ENCODE peak calls at places on chromosome 12, in eight cellular contexts. One of them, this sample, is unnamed.

GRCh38 chr12:121839106-121839992 is 19.3 kb downstream of the HPD start:
- DNase-seq in astrocyte of the cerebellum: peak
- DNase-seq in dermis microvascular lymphatic vessel endothelial cell: peak
- DNase-seq in fibroblast of the aortic adventitia: peak
- DNase-seq in T1000: peak
- DNase-seq in stimulated activated CD8-positive, alpha-beta memory T cell treated with anti-CD3 and anti-CD28 coated beads, Interleukin-4, amount 100 ng/mL, for 24 hours: peak
- DNase-seq in mesenteric fat pad: peak
- DNase-seq in islet precursor cell: peak
- DNase-seq in this sample: peak

GRCh38 chr12:25427328-25428249 is 125.5 kb downstream of the LMNTD1 start:
- DNase-seq in dermis microvascular lymphatic vessel endothelial cell: no peak
- DNase-seq in astrocyte of the cerebellum: no peak
- DNase-seq in stimulated activated CD8-positive, alpha-beta memory T cell treated with anti-CD3 and anti-CD28 coated beads, Interleukin-4, amount 100 ng/mL, for 24 hours: no peak
- DNase-seq in islet precursor cell: no peak
- DNase-seq in T1000: no peak
- DNase-seq in fibroblast of the aortic adventitia: no peak
- DNase-seq in mesenteric fat pad: no peak
- DNase-seq in this sample: no peak

GRCh38 chr12:52035926-52036325 is 15.3 kb upstream of the NR4A1 start:
- DNase-seq in T1000: no peak
- DNase-seq in islet precursor cell: no peak
- DNase-seq in stimulated activated CD8-positive, alpha-beta memory T cell treated with anti-CD3 and anti-CD28 coated beads, Interleukin-4, amount 100 ng/mL, for 24 hours: no peak
- DNase-seq in mesenteric fat pad: no peak
- DNase-seq in fibroblast of the aortic adventitia: no peak
- DNase-seq in dermis microvascular lymphatic vessel endothelial cell: no peak
- DNase-seq in astrocyte of the cerebellum: no peak
- DNase-seq in this sample: no peak

GRCh38 chr12:114912811-114913210 is 228.8 kb upstream of the TBX3 start:
- DNase-seq in dermis microvascular lymphatic vessel endothelial cell: no peak
- DNase-seq in islet precursor cell: no peak
- DNase-seq in stimulated activated CD8-positive, alpha-beta memory T cell treated with anti-CD3 and anti-CD28 coated beads, Interleukin-4, amount 100 ng/mL, for 24 hours: no peak
- DNase-seq in astrocyte of the cerebellum: no peak
- DNase-seq in mesenteric fat pad: no peak
- DNase-seq in fibroblast of the aortic adventitia: no peak
- DNase-seq in T1000: no peak
- DNase-seq in this sample: no peak

GRCh38 chr12:119446459-119446858 is 111.9 kb downstream of the CCDC60 start:
- DNase-seq in stimulated activated CD8-positive, alpha-beta memory T cell treated with anti-CD3 and anti-CD28 coated beads, Interleukin-4, amount 100 ng/mL, for 24 hours: no peak
- DNase-seq in T1000: no peak
- DNase-seq in dermis microvascular lymphatic vessel endothelial cell: no peak
- DNase-seq in islet precursor cell: no peak
- DNase-seq in fibroblast of the aortic adventitia: no peak
- DNase-seq in mesenteric fat pad: no peak
- DNase-seq in astrocyte of the cerebellum: no peak
- DNase-seq in this sample: no peak

GRCh38 chr12:6641131-6641530 is 5.4 kb upstream of the LPAR5 start:
- DNase-seq in astrocyte of the cerebellum: no peak
- DNase-seq in dermis microvascular lymphatic vessel endothelial cell: no peak
- DNase-seq in T1000: no peak
- DNase-seq in fibroblast of the aortic adventitia: no peak
- DNase-seq in islet precursor cell: no peak
- DNase-seq in mesenteric fat pad: no peak
- DNase-seq in stimulated activated CD8-positive, alpha-beta memory T cell treated with anti-CD3 and anti-CD28 coated beads, Interleukin-4, amount 100 ng/mL, for 24 hours: no peak
- DNase-seq in this sample: no peak

GRCh38 chr12:82931349-82932116 is 244.8 kb downstream of the TMTC2 start:
- DNase-seq in astrocyte of the cerebellum: no peak
- DNase-seq in T1000: no peak
- DNase-seq in fibroblast of the aortic adventitia: no peak
- DNase-seq in stimulated activated CD8-positive, alpha-beta memory T cell treated with anti-CD3 and anti-CD28 coated beads, Interleukin-4, amount 100 ng/mL, for 24 hours: no peak
- DNase-seq in dermis microvascular lymphatic vessel endothelial cell: no peak
- DNase-seq in mesenteric fat pad: no peak
- DNase-seq in islet precursor cell: peak
- DNase-seq in this sample: peak

GRCh38 chr12:51788876-51789275 is 59.6 kb downstream of the FIGNL2 start:
- DNase-seq in mesenteric fat pad: no peak
- DNase-seq in fibroblast of the aortic adventitia: peak
- DNase-seq in islet precursor cell: peak
- DNase-seq in T1000: no peak
- DNase-seq in astrocyte of the cerebellum: no peak
- DNase-seq in stimulated activated CD8-positive, alpha-beta memory T cell treated with anti-CD3 and anti-CD28 coated beads, Interleukin-4, amount 100 ng/mL, for 24 hours: no peak
- DNase-seq in dermis microvascular lymphatic vessel endothelial cell: no peak
- DNase-seq in this sample: no peak

GRCh38 chr12:65277994-65278575 is 398 bp upstream of the MSRB3 start:
- DNase-seq in islet precursor cell: no peak
- DNase-seq in astrocyte of the cerebellum: no peak
- DNase-seq in stimulated activated CD8-positive, alpha-beta memory T cell treated with anti-CD3 and anti-CD28 coated beads, Interleukin-4, amount 100 ng/mL, for 24 hours: no peak
- DNase-seq in fibroblast of the aortic adventitia: no peak
- DNase-seq in mesenteric fat pad: no peak
- DNase-seq in T1000: no peak
- DNase-seq in dermis microvascular lymphatic vessel endothelial cell: peak
- DNase-seq in this sample: no peak

GRCh38 chr12:99453831-99454538 is 193.6 kb upstream of the GARIN6 start:
- DNase-seq in fibroblast of the aortic adventitia: no peak
- DNase-seq in T1000: no peak
- DNase-seq in dermis microvascular lymphatic vessel endothelial cell: no peak
- DNase-seq in stimulated activated CD8-positive, alpha-beta memory T cell treated with anti-CD3 and anti-CD28 coated beads, Interleukin-4, amount 100 ng/mL, for 24 hours: no peak
- DNase-seq in mesenteric fat pad: no peak
- DNase-seq in astrocyte of the cerebellum: no peak
- DNase-seq in islet precursor cell: no peak
- DNase-seq in this sample: no peak

GRCh38 chr12:114166360-114166759 is 200.2 kb upstream of the RBM19 start:
- DNase-seq in dermis microvascular lymphatic vessel endothelial cell: no peak
- DNase-seq in stimulated activated CD8-positive, alpha-beta memory T cell treated with anti-CD3 and anti-CD28 coated beads, Interleukin-4, amount 100 ng/mL, for 24 hours: no peak
- DNase-seq in T1000: no peak
- DNase-seq in islet precursor cell: peak
- DNase-seq in mesenteric fat pad: no peak
- DNase-seq in astrocyte of the cerebellum: no peak
- DNase-seq in fibroblast of the aortic adventitia: peak
- DNase-seq in this sample: peak

GRCh38 chr12:103778781-103779180 is 62.3 kb downstream of the NT5DC3 start:
- DNase-seq in stimulated activated CD8-positive, alpha-beta memory T cell treated with anti-CD3 and anti-CD28 coated beads, Interleukin-4, amount 100 ng/mL, for 24 hours: no peak
- DNase-seq in T1000: no peak
- DNase-seq in islet precursor cell: no peak
- DNase-seq in mesenteric fat pad: no peak
- DNase-seq in astrocyte of the cerebellum: no peak
- DNase-seq in fibroblast of the aortic adventitia: no peak
- DNase-seq in dermis microvascular lymphatic vessel endothelial cell: no peak
- DNase-seq in this sample: no peak

GRCh38 chr12:1936406-1937320 is 18.2 kb upstream of the CACNA2D4 start:
- DNase-seq in dermis microvascular lymphatic vessel endothelial cell: peak
- DNase-seq in islet precursor cell: peak
- DNase-seq in T1000: peak
- DNase-seq in stimulated activated CD8-positive, alpha-beta memory T cell treated with anti-CD3 and anti-CD28 coated beads, Interleukin-4, amount 100 ng/mL, for 24 hours: no peak
- DNase-seq in mesenteric fat pad: peak
- DNase-seq in astrocyte of the cerebellum: peak
- DNase-seq in fibroblast of the aortic adventitia: peak
- DNase-seq in this sample: no peak

GRCh38 chr12:1422604-1423315 is 171.6 kb downstream of the FBXL14 start:
- DNase-seq in T1000: peak
- DNase-seq in fibroblast of the aortic adventitia: no peak
- DNase-seq in stimulated activated CD8-positive, alpha-beta memory T cell treated with anti-CD3 and anti-CD28 coated beads, Interleukin-4, amount 100 ng/mL, for 24 hours: no peak
- DNase-seq in islet precursor cell: no peak
- DNase-seq in astrocyte of the cerebellum: no peak
- DNase-seq in dermis microvascular lymphatic vessel endothelial cell: no peak
- DNase-seq in mesenteric fat pad: no peak
- DNase-seq in this sample: no peak

GRCh38 chr12:67483871-67484554 is 164.5 kb upstream of the DYRK2 start:
- DNase-seq in astrocyte of the cerebellum: no peak
- DNase-seq in mesenteric fat pad: no peak
- DNase-seq in fibroblast of the aortic adventitia: no peak
- DNase-seq in T1000: no peak
- DNase-seq in stimulated activated CD8-positive, alpha-beta memory T cell treated with anti-CD3 and anti-CD28 coated beads, Interleukin-4, amount 100 ng/mL, for 24 hours: no peak
- DNase-seq in islet precursor cell: peak
- DNase-seq in dermis microvascular lymphatic vessel endothelial cell: no peak
- DNase-seq in this sample: peak

GRCh38 chr12:1252758-1253157 is 261.7 kb downstream of the ERC1 start:
- DNase-seq in mesenteric fat pad: no peak
- DNase-seq in islet precursor cell: no peak
- DNase-seq in fibroblast of the aortic adventitia: no peak
- DNase-seq in astrocyte of the cerebellum: no peak
- DNase-seq in dermis microvascular lymphatic vessel endothelial cell: no peak
- DNase-seq in T1000: no peak
- DNase-seq in stimulated activated CD8-positive, alpha-beta memory T cell treated with anti-CD3 and anti-CD28 coated beads, Interleukin-4, amount 100 ng/mL, for 24 hours: no peak
- DNase-seq in this sample: no peak

GRCh38 chr12:50268482-50268881 is 14.8 kb downstream of the LIMA1 start:
- DNase-seq in astrocyte of the cerebellum: no peak
- DNase-seq in stimulated activated CD8-positive, alpha-beta memory T cell treated with anti-CD3 and anti-CD28 coated beads, Interleukin-4, amount 100 ng/mL, for 24 hours: no peak
- DNase-seq in mesenteric fat pad: no peak
- DNase-seq in dermis microvascular lymphatic vessel endothelial cell: no peak
- DNase-seq in T1000: no peak
- DNase-seq in fibroblast of the aortic adventitia: no peak
- DNase-seq in islet precursor cell: no peak
- DNase-seq in this sample: no peak

GRCh38 chr12:75706786-75707605 is 195.6 kb upstream of the KRR1 start:
- DNase-seq in stimulated activated CD8-positive, alpha-beta memory T cell treated with anti-CD3 and anti-CD28 coated beads, Interleukin-4, amount 100 ng/mL, for 24 hours: no peak
- DNase-seq in astrocyte of the cerebellum: no peak
- DNase-seq in fibroblast of the aortic adventitia: peak
- DNase-seq in T1000: no peak
- DNase-seq in dermis microvascular lymphatic vessel endothelial cell: peak
- DNase-seq in islet precursor cell: no peak
- DNase-seq in mesenteric fat pad: no peak
- DNase-seq in this sample: no peak

GRCh38 chr12:80868576-80868975 is 69.2 kb downstream of the LIN7A start:
- DNase-seq in islet precursor cell: peak
- DNase-seq in fibroblast of the aortic adventitia: no peak
- DNase-seq in dermis microvascular lymphatic vessel endothelial cell: no peak
- DNase-seq in mesenteric fat pad: no peak
- DNase-seq in astrocyte of the cerebellum: no peak
- DNase-seq in stimulated activated CD8-positive, alpha-beta memory T cell treated with anti-CD3 and anti-CD28 coated beads, Interleukin-4, amount 100 ng/mL, for 24 hours: no peak
- DNase-seq in T1000: no peak
- DNase-seq in this sample: peak

GRCh38 chr12:53100466-53101151 is 2.7 kb upstream of the SOAT2 start:
- DNase-seq in stimulated activated CD8-positive, alpha-beta memory T cell treated with anti-CD3 and anti-CD28 coated beads, Interleukin-4, amount 100 ng/mL, for 24 hours: no peak
- DNase-seq in astrocyte of the cerebellum: no peak
- DNase-seq in fibroblast of the aortic adventitia: no peak
- DNase-seq in T1000: no peak
- DNase-seq in mesenteric fat pad: peak
- DNase-seq in islet precursor cell: no peak
- DNase-seq in dermis microvascular lymphatic vessel endothelial cell: no peak
- DNase-seq in this sample: no peak

GRCh38 chr12:91370086-91370868 is 187.7 kb upstream of the DCN start:
- DNase-seq in astrocyte of the cerebellum: no peak
- DNase-seq in mesenteric fat pad: no peak
- DNase-seq in T1000: no peak
- DNase-seq in dermis microvascular lymphatic vessel endothelial cell: no peak
- DNase-seq in islet precursor cell: peak
- DNase-seq in fibroblast of the aortic adventitia: no peak
- DNase-seq in stimulated activated CD8-positive, alpha-beta memory T cell treated with anti-CD3 and anti-CD28 coated beads, Interleukin-4, amount 100 ng/mL, for 24 hours: no peak
- DNase-seq in this sample: peak

GRCh38 chr12:51814311-51815088 is 34.0 kb downstream of the FIGNL2 start:
- DNase-seq in fibroblast of the aortic adventitia: peak
- DNase-seq in stimulated activated CD8-positive, alpha-beta memory T cell treated with anti-CD3 and anti-CD28 coated beads, Interleukin-4, amount 100 ng/mL, for 24 hours: peak
- DNase-seq in islet precursor cell: peak
- DNase-seq in dermis microvascular lymphatic vessel endothelial cell: peak
- DNase-seq in astrocyte of the cerebellum: no peak
- DNase-seq in mesenteric fat pad: peak
- DNase-seq in T1000: no peak
- DNase-seq in this sample: peak

GRCh38 chr12:62813031-62813829 is 121.7 kb downstream of the PPM1H start:
- DNase-seq in mesenteric fat pad: no peak
- DNase-seq in fibroblast of the aortic adventitia: peak
- DNase-seq in astrocyte of the cerebellum: peak
- DNase-seq in islet precursor cell: peak
- DNase-seq in dermis microvascular lymphatic vessel endothelial cell: peak
- DNase-seq in stimulated activated CD8-positive, alpha-beta memory T cell treated with anti-CD3 and anti-CD28 coated beads, Interleukin-4, amount 100 ng/mL, for 24 hours: peak
- DNase-seq in T1000: no peak
- DNase-seq in this sample: peak

GRCh38 chr12:26246483-26247164 is 51.3 kb downstream of the SSPN start:
- DNase-seq in dermis microvascular lymphatic vessel endothelial cell: no peak
- DNase-seq in fibroblast of the aortic adventitia: no peak
- DNase-seq in stimulated activated CD8-positive, alpha-beta memory T cell treated with anti-CD3 and anti-CD28 coated beads, Interleukin-4, amount 100 ng/mL, for 24 hours: no peak
- DNase-seq in T1000: no peak
- DNase-seq in islet precursor cell: peak
- DNase-seq in mesenteric fat pad: no peak
- DNase-seq in astrocyte of the cerebellum: no peak
- DNase-seq in this sample: no peak

GRCh38 chr12:67720383-67720856 is 71.9 kb downstream of the DYRK2 start:
- DNase-seq in stimulated activated CD8-positive, alpha-beta memory T cell treated with anti-CD3 and anti-CD28 coated beads, Interleukin-4, amount 100 ng/mL, for 24 hours: no peak
- DNase-seq in islet precursor cell: peak
- DNase-seq in mesenteric fat pad: no peak
- DNase-seq in astrocyte of the cerebellum: no peak
- DNase-seq in T1000: peak
- DNase-seq in fibroblast of the aortic adventitia: peak
- DNase-seq in dermis microvascular lymphatic vessel endothelial cell: no peak
- DNase-seq in this sample: no peak

GRCh38 chr12:95277139-95277538 is 59.5 kb downstream of the VEZT start:
- DNase-seq in fibroblast of the aortic adventitia: peak
- DNase-seq in stimulated activated CD8-positive, alpha-beta memory T cell treated with anti-CD3 and anti-CD28 coated beads, Interleukin-4, amount 100 ng/mL, for 24 hours: no peak
- DNase-seq in T1000: no peak
- DNase-seq in dermis microvascular lymphatic vessel endothelial cell: peak
- DNase-seq in mesenteric fat pad: no peak
- DNase-seq in islet precursor cell: no peak
- DNase-seq in astrocyte of the cerebellum: peak
- DNase-seq in this sample: no peak

GRCh38 chr12:99948380-99948779 is 36.4 kb downstream of the ANKS1B start:
- DNase-seq in T1000: no peak
- DNase-seq in islet precursor cell: no peak
- DNase-seq in fibroblast of the aortic adventitia: no peak
- DNase-seq in mesenteric fat pad: no peak
- DNase-seq in astrocyte of the cerebellum: no peak
- DNase-seq in stimulated activated CD8-positive, alpha-beta memory T cell treated with anti-CD3 and anti-CD28 coated beads, Interleukin-4, amount 100 ng/mL, for 24 hours: no peak
- DNase-seq in dermis microvascular lymphatic vessel endothelial cell: no peak
- DNase-seq in this sample: no peak

GRCh38 chr12:104011265-104011664 is 38.7 kb downstream of the GLT8D2 start:
- DNase-seq in astrocyte of the cerebellum: peak
- DNase-seq in dermis microvascular lymphatic vessel endothelial cell: peak
- DNase-seq in mesenteric fat pad: no peak
- DNase-seq in T1000: peak
- DNase-seq in stimulated activated CD8-positive, alpha-beta memory T cell treated with anti-CD3 and anti-CD28 coated beads, Interleukin-4, amount 100 ng/mL, for 24 hours: no peak
- DNase-seq in islet precursor cell: no peak
- DNase-seq in fibroblast of the aortic adventitia: peak
- DNase-seq in this sample: no peak

GRCh38 chr12:109624467-109624866 is 50.9 kb downstream of the MVK start:
- DNase-seq in astrocyte of the cerebellum: no peak
- DNase-seq in dermis microvascular lymphatic vessel endothelial cell: no peak
- DNase-seq in mesenteric fat pad: no peak
- DNase-seq in stimulated activated CD8-positive, alpha-beta memory T cell treated with anti-CD3 and anti-CD28 coated beads, Interleukin-4, amount 100 ng/mL, for 24 hours: no peak
- DNase-seq in islet precursor cell: no peak
- DNase-seq in T1000: no peak
- DNase-seq in fibroblast of the aortic adventitia: no peak
- DNase-seq in this sample: no peak

GRCh38 chr12:1821805-1822204 is 1.4 kb downstream of the LRTM2 start:
- DNase-seq in mesenteric fat pad: no peak
- DNase-seq in T1000: no peak
- DNase-seq in islet precursor cell: no peak
- DNase-seq in fibroblast of the aortic adventitia: no peak
- DNase-seq in dermis microvascular lymphatic vessel endothelial cell: no peak
- DNase-seq in stimulated activated CD8-positive, alpha-beta memory T cell treated with anti-CD3 and anti-CD28 coated beads, Interleukin-4, amount 100 ng/mL, for 24 hours: no peak
- DNase-seq in astrocyte of the cerebellum: no peak
- DNase-seq in this sample: no peak

GRCh38 chr12:48021485-48022179 is 17.4 kb upstream of the COL2A1 start:
- DNase-seq in fibroblast of the aortic adventitia: no peak
- DNase-seq in astrocyte of the cerebellum: no peak
- DNase-seq in stimulated activated CD8-positive, alpha-beta memory T cell treated with anti-CD3 and anti-CD28 coated beads, Interleukin-4, amount 100 ng/mL, for 24 hours: no peak
- DNase-seq in islet precursor cell: peak
- DNase-seq in mesenteric fat pad: no peak
- DNase-seq in T1000: peak
- DNase-seq in dermis microvascular lymphatic vessel endothelial cell: no peak
- DNase-seq in this sample: peak

GRCh38 chr12:66182956-66183355 is 6.1 kb upstream of the IRAK3 start:
- DNase-seq in dermis microvascular lymphatic vessel endothelial cell: no peak
- DNase-seq in T1000: no peak
- DNase-seq in islet precursor cell: no peak
- DNase-seq in astrocyte of the cerebellum: no peak
- DNase-seq in mesenteric fat pad: no peak
- DNase-seq in stimulated activated CD8-positive, alpha-beta memory T cell treated with anti-CD3 and anti-CD28 coated beads, Interleukin-4, amount 100 ng/mL, for 24 hours: no peak
- DNase-seq in fibroblast of the aortic adventitia: peak
- DNase-seq in this sample: no peak

GRCh38 chr12:52223411-52224039 is 9.5 kb upstream of the KRT7 start:
- DNase-seq in T1000: no peak
- DNase-seq in dermis microvascular lymphatic vessel endothelial cell: no peak
- DNase-seq in fibroblast of the aortic adventitia: no peak
- DNase-seq in mesenteric fat pad: no peak
- DNase-seq in astrocyte of the cerebellum: no peak
- DNase-seq in islet precursor cell: no peak
- DNase-seq in stimulated activated CD8-positive, alpha-beta memory T cell treated with anti-CD3 and anti-CD28 coated beads, Interleukin-4, amount 100 ng/mL, for 24 hours: no peak
- DNase-seq in this sample: no peak

GRCh38 chr12:113134521-113134951 is 1.0 kb downstream of the RASAL1 start:
- DNase-seq in fibroblast of the aortic adventitia: no peak
- DNase-seq in mesenteric fat pad: no peak
- DNase-seq in astrocyte of the cerebellum: no peak
- DNase-seq in stimulated activated CD8-positive, alpha-beta memory T cell treated with anti-CD3 and anti-CD28 coated beads, Interleukin-4, amount 100 ng/mL, for 24 hours: no peak
- DNase-seq in dermis microvascular lymphatic vessel endothelial cell: no peak
- DNase-seq in T1000: no peak
- DNase-seq in islet precursor cell: no peak
- DNase-seq in this sample: no peak

This sample was measured in ELF-1.